ENCODE peak calls at places on chromosomes 1 and 21, in six cellular contexts. Y, Q, Z, E, J and P are unnamed samples. For H3K4me1, the result is how much of the 10 kb centered on the place peaks cover.

GRCh38 chr21:40052276-40052675 is 185.0 kb downstream of the PCP4 start:
- DNase-seq in Y (no peak), Q (no peak), Z (no peak), E (no peak), J (no peak), P (no peak)

GRCh38 chr1:229130028-229130668 is 140.8 kb upstream of the RAB4A start:
- DNase-seq in Y (no peak), Q (no peak), Z (no peak), E (peak), J (no peak), P (no peak)

GRCh38 chr1:217253985-217254384 is 376.9 kb downstream of the GPATCH2 start:
- DNase-seq in Y (no peak), Q (no peak), Z (no peak), E (no peak), J (no peak), P (no peak)

GRCh38 chr21:32364801-32365200 is 28.0 kb downstream of the URB1 start:
- DNase-seq in Y (no peak), Q (no peak), Z (no peak), E (no peak), J (no peak), P (no peak)

GRCh38 chr1:224851850-224852261 is 77.6 kb upstream of the DNAH14 start:
- DNase-seq in Y (no peak), Q (no peak), Z (no peak), E (no peak), J (no peak), P (no peak)

GRCh38 chr1:169550294-169550693 is 36.0 kb downstream of the F5 start:
- DNase-seq in Y (no peak), Q (no peak), Z (no peak), E (peak), J (peak), P (no peak)

GRCh38 chr1:31704261-31705079 is 653 bp upstream of the COL16A1 start:
- DNase-seq in Y (peak), Q (no peak), Z (no peak), E (peak), J (peak), P (no peak)

GRCh38 chr1:200625381-200625824 is 4.9 kb upstream of the KIF14 start:
- DNase-seq in Y (no peak), Q (no peak), Z (no peak), E (no peak), J (peak), P (no peak)

GRCh38 chr1:78226784-78227183 is 181.0 kb downstream of the GIPC2 start:
- DNase-seq in Y (peak), Q (no peak), Z (no peak), E (no peak), J (no peak), P (no peak)

GRCh38 chr1:234250747-234251146 is 122.5 kb upstream of the COA6 start:
- DNase-seq in Y (no peak), Q (no peak), Z (no peak), E (no peak), J (no peak), P (no peak)

GRCh38 chr21:14403681-14404318 is 20.9 kb upstream of the HSPA13 start:
- DNase-seq in Y (no peak), Q (no peak), Z (no peak), E (peak), J (peak), P (no peak)

GRCh38 chr21:38850277-38850951 is 44.7 kb downstream of the ETS2 start:
- DNase-seq in Y (no peak), Q (no peak), Z (no peak), E (no peak), J (no peak), P (no peak)

GRCh38 chr1:155889566-155889965 is 21.6 kb downstream of the RIT1 start:
- DNase-seq in Y (no peak), Q (no peak), Z (no peak), E (no peak), J (peak), P (no peak)

GRCh38 chr1:57503337-57503736 is 79.5 kb upstream of the DAB1 start:
- DNase-seq in Y (no peak), Q (no peak), Z (no peak), E (peak), J (no peak), P (no peak)

GRCh38 chr1:235486321-235486720 is 17.9 kb downstream of the B3GALNT2 start:
- DNase-seq in Y (no peak), Q (no peak), Z (no peak), E (peak), J (peak), P (no peak)

GRCh38 chr1:62407398-62408009 is 29.3 kb upstream of the USP1 start:
- DNase-seq in Y (no peak), Q (no peak), Z (peak), E (peak), J (peak), P (no peak)

GRCh38 chr21:14956826-14957225 is 108.0 kb downstream of the NRIP1 start:
- DNase-seq in Y (no peak), Q (no peak), Z (no peak), E (no peak), J (peak), P (no peak)

GRCh38 chr1:74502432-74502831 is 10.0 kb downstream of the LRRC53 start:
- DNase-seq in Y (no peak), Q (no peak), Z (no peak), E (no peak), J (peak), P (no peak)

GRCh38 chr1:53732912-53733317 is 6.0 kb downstream of the GLIS1 start:
- DNase-seq in Y (no peak), Q (no peak), Z (no peak), E (no peak), J (peak), P (no peak)

GRCh38 chr1:194813109-194813508 is 1626.7 kb upstream of the B3GALT2 start:
- DNase-seq in Y (no peak), Q (no peak), Z (no peak), E (no peak), J (no peak), P (no peak)

GRCh38 chr1:220271706-220272046 is 577 bp downstream of the RAB3GAP2 start:
- DNase-seq in Y (no peak), Q (no peak), Z (no peak), E (peak), J (peak), P (no peak)

GRCh38 chr1:112026018-112026417 is 36.5 kb upstream of the KCND3 start:
- DNase-seq in Y (no peak), Q (no peak), Z (no peak), E (no peak), J (peak), P (no peak)

GRCh38 chr1:7873801-7874795 is 21.2 kb upstream of the UTS2 start:
- DNase-seq in Y (no peak), Q (no peak), Z (no peak), E (no peak), J (peak), P (no peak)

GRCh38 chr1:8396912-8397406 is 79.0 kb downstream of the SLC45A1 start:
- DNase-seq in Y (peak), Q (no peak), Z (peak), E (peak), J (peak), P (peak)

GRCh38 chr1:117967900-117968299 is 38.4 kb downstream of the WDR3 start:
- DNase-seq in Y (no peak), Q (no peak), Z (no peak), E (no peak), J (peak), P (no peak)

GRCh38 chr1:58837886-58838285 is 54.0 kb upstream of the JUN start:
- DNase-seq in Y (no peak), Q (no peak), Z (no peak), E (no peak), J (no peak), P (no peak)

GRCh38 chr1:169495916-169496315 is 10.2 kb upstream of the SLC19A2 start:
- DNase-seq in Y (no peak), Q (no peak), Z (no peak), E (no peak), J (no peak), P (no peak)

GRCh38 chr1:53984701-53985100 is 33.3 kb downstream of the LDLRAD1 start:
- DNase-seq in Y (no peak), Q (no peak), Z (no peak), E (no peak), J (no peak), P (no peak)

GRCh38 chr21:20639026-20639425 is 359.2 kb upstream of the NCAM2 start:
- DNase-seq in Y (no peak), Q (no peak), Z (no peak), E (no peak), J (no peak), P (no peak)

GRCh38 chr21:42031816-42032215 is 21.7 kb upstream of the ZBTB21 start:
- DNase-seq in Y (no peak), Q (no peak), Z (no peak), E (no peak), J (no peak), P (no peak)

GRCh38 chr1:21818661-21819060 is 6.6 kb downstream of the LDLRAD2 start:
- DNase-seq in Y (no peak), Q (peak), Z (no peak), E (peak), J (no peak), P (no peak)

GRCh38 chr1:178870944-178871343 is at the start of gene ANGPTL1:
- DNase-seq in Y (no peak), Q (no peak), Z (no peak), E (no peak), J (peak), P (no peak)

GRCh38 chr1:185257947-185258203 is 59.2 kb downstream of the IVNS1ABP start:
- DNase-seq in Y (no peak), Q (no peak), Z (no peak), E (no peak), J (peak), P (no peak)

GRCh38 chr1:211198111-211198510 is 61.1 kb upstream of the RCOR3 start:
- DNase-seq in Y (no peak), Q (no peak), Z (no peak), E (no peak), J (peak), P (peak)

GRCh38 chr1:3205815-3206214 is 136.8 kb downstream of the PRDM16 start:
- DNase-seq in Y (no peak), Q (no peak), Z (no peak), E (no peak), J (no peak), P (no peak)
- H3K4me1 ChIP-seq in Y (under half), Q (under half), Z (under half), E (under half), J (under half), P (under half)

DNA sequence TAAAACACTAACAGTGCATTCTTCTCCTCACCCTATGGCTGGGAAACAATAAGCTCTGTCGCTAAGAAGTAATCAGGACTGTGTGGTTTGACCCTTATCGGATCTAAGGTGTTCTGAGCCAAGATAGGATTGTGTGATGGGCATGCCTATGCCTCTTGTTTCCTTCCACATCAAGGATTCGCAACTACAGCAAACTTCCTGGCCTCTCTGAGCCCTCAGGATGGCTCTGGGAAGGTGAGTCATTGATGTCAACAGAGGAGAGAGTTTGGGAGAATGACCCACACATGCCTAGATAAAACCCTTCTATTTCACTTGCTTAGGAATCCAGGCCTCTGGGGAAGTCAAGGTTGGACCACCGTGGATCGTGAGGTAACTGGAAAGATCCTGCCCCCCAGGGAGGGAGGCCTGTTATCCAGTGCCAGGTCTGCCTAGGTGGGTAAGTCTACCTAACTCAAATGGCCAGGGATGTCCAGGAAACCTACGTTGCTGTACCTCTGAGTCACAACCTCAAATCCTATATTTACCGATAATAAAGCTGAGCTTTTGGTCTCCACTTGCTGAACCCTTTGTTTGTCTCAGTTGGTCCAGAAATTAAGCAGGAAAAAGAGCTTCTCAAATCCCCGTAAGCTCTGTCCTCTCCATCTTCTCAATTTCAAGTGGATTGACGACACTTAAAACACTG is 27.4 kb downstream of the TIAM1 start:
- DNase-seq in Y (no peak), Q (no peak), Z (no peak), E (no peak), J (peak), P (no peak)
- H3K4me1 ChIP-seq in Y (under half), Q (under half), Z (under half), E (under half), J (under half), P (under half)

GRCh38 chr21:44909719-44910118 is 11.0 kb downstream of the ITGB2 start:
- DNase-seq in Y (no peak), Q (no peak), Z (no peak), E (no peak), J (no peak), P (no peak)
- H3K4me1 ChIP-seq in Y (under half), Q (under half), Z (under half), E (under half), J (under half), P (under half)

DNA sequence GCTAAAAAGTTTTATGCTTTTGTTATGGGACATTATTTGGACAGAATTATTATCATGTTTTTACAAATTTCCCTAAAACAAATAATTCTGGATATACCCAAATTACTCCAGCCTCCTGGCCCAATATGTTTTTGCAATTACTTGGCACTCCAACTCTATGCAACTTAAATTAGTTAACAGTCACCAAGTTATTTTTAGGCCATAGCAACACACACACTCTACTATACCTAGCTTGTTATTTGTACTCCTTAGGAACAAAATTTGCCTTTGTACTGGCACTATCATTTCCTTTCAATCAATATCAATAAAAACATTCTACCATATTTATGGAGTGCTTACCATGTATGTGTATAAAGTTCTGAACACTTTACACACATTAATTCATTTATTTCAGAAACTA is 7.7 kb downstream of the DUSP10 start:
- DNase-seq in Y (no peak), Q (no peak), Z (no peak), E (no peak), J (no peak), P (no peak)
- H3K4me1 ChIP-seq in Y (under half), Q (half or more), Z (under half), E (under half), J (under half), P (under half)

DNA sequence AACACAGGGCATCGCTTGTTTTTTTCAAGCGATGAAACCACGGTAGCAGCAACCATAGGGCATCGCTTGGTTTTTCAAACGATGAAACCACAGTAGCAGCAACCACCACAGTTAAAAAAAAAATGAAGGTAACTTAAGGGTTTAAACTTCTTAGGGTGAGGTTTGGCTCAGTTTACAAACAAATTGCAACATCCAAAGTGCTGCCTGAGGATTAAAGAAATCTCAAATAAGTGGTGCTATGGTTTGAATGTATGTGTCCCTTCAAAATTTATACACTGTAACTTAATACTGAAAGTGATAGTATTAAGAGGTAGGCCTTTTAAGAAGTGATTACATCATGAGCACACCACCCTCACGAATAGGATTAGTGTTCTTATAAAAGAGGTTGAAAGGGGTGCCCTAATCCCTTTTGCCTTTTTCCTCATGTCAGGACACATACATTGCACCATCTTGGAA is 6.4 kb upstream of the GBP5 start:
- DNase-seq in Y (no peak), Q (no peak), Z (no peak), E (peak), J (no peak), P (no peak)
- H3K4me1 ChIP-seq in Y (under half), Q (under half), Z (under half), E (under half), J (under half), P (under half)

GRCh38 chr1:27562483-27563406 is 41.2 kb downstream of the AHDC1 start:
- DNase-seq in Y (no peak), Q (peak), Z (no peak), E (no peak), J (no peak), P (no peak)

GRCh38 chr1:27559466-27560030 is 44.4 kb downstream of the AHDC1 start:
- DNase-seq in Y (no peak), Q (no peak), Z (no peak), E (no peak), J (no peak), P (no peak)

GRCh38 chr1:27560271-27561125 is 43.4 kb downstream of the AHDC1 start:
- DNase-seq in Y (peak), Q (peak), Z (no peak), E (no peak), J (no peak), P (no peak)

GRCh38 chr1:27562021-27562420 is 41.9 kb downstream of the AHDC1 start:
- DNase-seq in Y (no peak), Q (peak), Z (no peak), E (no peak), J (no peak), P (no peak)

DNA sequence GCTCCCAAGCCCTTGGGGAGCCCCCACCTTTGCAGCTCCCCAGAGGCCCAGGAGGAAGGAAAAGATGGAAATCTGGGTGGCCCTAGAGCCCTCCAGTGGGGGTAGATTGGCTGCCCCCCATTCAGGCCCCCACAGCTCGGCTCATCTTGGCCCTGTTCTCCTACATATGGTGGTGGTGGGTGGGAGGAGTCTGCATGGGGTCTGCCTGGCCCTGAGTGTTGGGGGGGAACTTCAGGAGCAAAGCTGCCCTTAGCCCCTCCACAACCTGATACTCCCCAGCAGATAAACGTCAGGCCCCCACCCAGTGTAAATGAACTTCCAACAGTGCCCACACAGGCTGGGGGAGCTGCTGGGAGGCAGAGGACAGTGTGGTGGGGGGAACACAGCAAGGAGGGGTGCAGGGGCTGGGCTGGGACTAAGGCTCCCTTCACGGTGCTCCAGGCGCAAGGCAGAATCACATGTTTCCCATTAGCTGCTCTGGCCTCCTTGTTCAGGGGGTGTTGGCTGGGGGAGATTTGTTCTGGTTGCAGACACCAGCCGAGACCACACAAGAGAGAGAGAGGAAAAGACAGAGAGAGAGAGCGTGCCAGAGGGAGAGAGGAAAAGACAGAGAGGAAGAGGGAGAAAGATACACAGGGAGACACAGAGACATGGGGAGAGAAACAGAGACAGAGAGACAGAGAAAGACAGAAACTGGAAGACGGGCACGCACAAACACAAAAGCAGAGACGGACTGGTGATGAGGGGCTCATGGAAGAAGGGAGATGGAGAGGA is 42.6 kb downstream of the AHDC1 start:
- DNase-seq in Y (no peak), Q (peak), Z (no peak), E (no peak), J (no peak), P (no peak)
- H3K4me1 ChIP-seq in Y (half or more), Q (half or more), Z (half or more), E (under half), J (half or more), P (under half)

GRCh38 chr1:151013518-151013917 is 5.3 kb downstream of the PRUNE1 start:
- DNase-seq in Y (no peak), Q (no peak), Z (no peak), E (peak), J (peak), P (no peak)

GRCh38 chr1:151010346-151010726 is 2.1 kb downstream of the PRUNE1 start:
- DNase-seq in Y (no peak), Q (no peak), Z (no peak), E (no peak), J (no peak), P (no peak)

GRCh38 chr1:151009674-151010345 is 1.6 kb downstream of the PRUNE1 start:
- DNase-seq in Y (no peak), Q (no peak), Z (no peak), E (no peak), J (no peak), P (no peak)

GRCh38 chr1:151011154-151011850 is 3.1 kb downstream of the PRUNE1 start:
- DNase-seq in Y (no peak), Q (no peak), Z (no peak), E (no peak), J (no peak), P (no peak)

DNA sequence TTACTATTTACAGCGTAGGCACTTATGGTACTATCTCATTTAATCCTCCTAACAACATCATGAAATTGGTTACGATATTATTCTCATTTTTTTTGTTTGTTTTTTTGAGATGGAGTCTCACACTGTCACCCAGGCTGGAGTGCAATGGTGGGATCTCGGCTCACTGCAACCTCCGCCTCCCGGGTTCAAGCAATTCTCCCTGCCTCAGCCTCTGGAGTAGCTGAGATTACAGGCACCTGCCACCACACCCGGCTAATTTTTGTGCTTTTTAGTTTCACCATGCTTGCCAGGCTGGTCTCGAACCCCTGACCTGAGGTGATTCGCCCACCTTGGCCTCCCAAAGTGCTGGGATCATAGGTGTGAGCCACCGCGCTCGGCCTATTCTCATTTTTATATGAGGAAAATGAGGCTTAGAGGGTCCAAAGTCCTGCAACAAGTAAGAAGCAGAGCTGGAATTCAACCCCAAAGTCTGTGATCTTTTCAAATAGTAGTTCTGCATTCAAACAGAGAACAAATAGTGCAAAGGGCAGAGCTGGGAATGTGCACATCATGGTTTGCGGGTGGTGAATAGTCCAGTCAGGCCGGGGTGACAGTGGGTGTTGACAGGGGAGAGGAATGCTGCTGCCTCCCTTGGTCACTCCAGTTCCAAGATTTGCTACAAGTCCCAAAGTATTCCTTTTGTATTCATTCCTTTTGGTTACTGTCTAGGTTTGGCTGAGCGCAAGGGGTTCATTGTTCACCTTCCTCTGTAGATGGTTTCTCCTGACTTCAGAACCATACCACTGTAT is 4.6 kb downstream of the PRUNE1 start:
- DNase-seq in Y (no peak), Q (peak), Z (no peak), E (peak), J (peak), P (no peak)
- H3K4me1 ChIP-seq in Y (under half), Q (half or more), Z (under half), E (under half), J (under half), P (under half)